ENCODE peak calls at places on chromosome 17, in ten cellular contexts. J is ovary, C is tibial artery, E is HFFc6, N is brain microvascular endothelial cell, M is colonic mucosa, H is neural crest cell, O is cardiac muscle cell, K is AG10803, R is Peyer's patch. B is an unnamed sample.

GRCh38 chr17:229130-229944 is 47.9 kb upstream of the DOC2B start:
- DNase-seq in J (peak), C (no peak), E (no peak), N (peak), M (no peak), H (no peak), O (no peak), K (no peak), R (no peak), B (peak)

GRCh38 chr17:27553019-27553511 is 77.9 kb upstream of the LGALS9 start:
- DNase-seq in J (no peak), C (no peak), E (no peak), N (no peak), M (no peak), H (no peak), O (no peak), K (no peak), R (no peak), B (no peak)

GRCh38 chr17:48335168-48335567 is 94.8 kb downstream of the SKAP1 start:
- DNase-seq in J (no peak), C (no peak), E (no peak), N (no peak), M (no peak), H (no peak), O (no peak), K (no peak), R (no peak), B (no peak)

GRCh38 chr17:80981062-80981902 is 10.4 kb upstream of the CHMP6 start:
- DNase-seq in J (peak), C (no peak), E (no peak), N (no peak), M (no peak), H (peak), O (peak), K (no peak), R (no peak), B (no peak)

GRCh38 chr17:4938069-4938491 is 1.8 kb downstream of the SLC25A11 start:
- DNase-seq in J (no peak), C (no peak), E (no peak), N (no peak), M (no peak), H (no peak), O (no peak), K (no peak), R (no peak), B (no peak)

GRCh38 chr17:81930142-81931125 is 2.9 kb upstream of the MAFG start:
- DNase-seq in J (peak), C (no peak), E (no peak), N (no peak), M (peak), H (no peak), O (no peak), K (no peak), R (no peak), B (no peak)

GRCh38 chr17:51819341-51819740 is 339.2 kb downstream of the CA10 start:
- DNase-seq in J (no peak), C (no peak), E (no peak), N (no peak), M (no peak), H (no peak), O (no peak), K (no peak), R (no peak), B (no peak)

GRCh38 chr17:82372591-82373452 is 1.3 kb downstream of the UTS2R start:
- DNase-seq in J (peak), C (no peak), E (no peak), N (no peak), M (no peak), H (no peak), O (no peak), K (no peak), R (no peak), B (peak)

GRCh38 chr17:18981642-18982424 is 22.7 kb downstream of the FAM83G start:
- DNase-seq in J (no peak), C (no peak), E (peak), N (peak), M (peak), H (no peak), O (no peak), K (peak), R (no peak), B (no peak)

GRCh38 chr17:69320908-69321238 is 6.1 kb downstream of the ABCA5 start:
- DNase-seq in J (no peak), C (no peak), E (no peak), N (no peak), M (no peak), H (no peak), O (no peak), K (no peak), R (no peak), B (no peak)

GRCh38 chr17:61478790-61479492 is 26.7 kb downstream of the TBX4 start:
- DNase-seq in J (peak), C (peak), E (no peak), N (no peak), M (no peak), H (no peak), O (no peak), K (no peak), R (no peak), B (no peak)

GRCh38 chr17:36755586-36755985 is 154.2 kb downstream of the MRM1 start:
- DNase-seq in J (no peak), C (no peak), E (no peak), N (no peak), M (peak), H (peak), O (peak), K (no peak), R (no peak), B (no peak)

GRCh38 chr17:2239882-2240430 is 63.6 kb downstream of the SMG6 start:
- DNase-seq in J (peak), C (peak), E (peak), N (peak), M (no peak), H (no peak), O (no peak), K (peak), R (peak), B (peak)
- TF ChIP-seq CTCF in J (no peak), C (no peak), E (no peak), N (no peak), M (no peak), H (no peak), O (no peak), K (no peak), R (no peak), B (no peak)

GRCh38 chr17:78307887-78308633 is 51.8 kb downstream of the SOCS3 start:
- DNase-seq in J (peak), C (no peak), E (no peak), N (no peak), M (no peak), H (no peak), O (no peak), K (no peak), R (no peak), B (no peak)
- TF ChIP-seq CTCF in J (peak), C (no peak), E (no peak), N (peak), M (no peak), H (no peak), O (no peak), K (no peak), R (no peak), B (no peak)

DNA sequence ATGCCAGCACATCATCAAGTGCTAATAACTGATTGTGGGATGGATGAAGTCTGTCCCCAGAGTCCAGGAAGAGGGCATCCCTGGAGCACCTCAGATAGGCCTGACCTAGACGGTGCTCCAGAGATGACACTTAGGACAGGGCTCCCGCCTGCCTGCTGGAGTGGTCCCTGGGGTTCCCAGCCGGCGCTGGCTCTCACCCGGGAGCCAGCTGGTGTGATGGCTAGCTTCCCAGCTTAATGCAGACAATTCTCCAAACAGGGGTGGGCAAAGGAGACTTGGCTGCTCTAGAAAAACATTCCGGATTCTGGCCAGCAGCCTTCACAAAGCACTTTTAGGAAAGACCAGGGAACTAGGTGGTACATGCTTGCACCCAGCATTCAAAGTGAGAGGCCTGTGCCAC is 18.6 kb downstream of the ACE start:
- DNase-seq in J (no peak), C (no peak), E (no peak), N (no peak), M (no peak), H (no peak), O (no peak), K (no peak), R (no peak), B (no peak)
- TF ChIP-seq CTCF in J (no peak), C (no peak), E (no peak), N (no peak), M (no peak), H (no peak), O (no peak), K (no peak), R (no peak), B (no peak)

GRCh38 chr17:41620583-41621434 is 3.6 kb downstream of the KRT17 start:
- DNase-seq in J (peak), C (no peak), E (no peak), N (no peak), M (no peak), H (no peak), O (no peak), K (peak), R (no peak), B (no peak)
- TF ChIP-seq CTCF in J (no peak), C (no peak), E (no peak), N (no peak), M (no peak), H (no peak), O (no peak), K (no peak), R (no peak), B (no peak)